ENCODE peak calls at places on chromosomes 11 and 22, in five cellular contexts. One of them, this sample, is unnamed.

GRCh38 chr11:80816454-80816847 is 1375.6 kb upstream of the TENM4 start:
- DNase-seq in IMR-90: no peak
- DNase-seq in H9: no peak
- DNase-seq in neuronal stem cell: no peak
- DNase-seq in mesendoderm: no peak
- DNase-seq in this sample: no peak

GRCh38 chr11:112719736-112720525 is 241.3 kb upstream of the NCAM1 start:
- DNase-seq in IMR-90: no peak
- DNase-seq in H9: no peak
- DNase-seq in neuronal stem cell: no peak
- DNase-seq in mesendoderm: no peak
- DNase-seq in this sample: no peak

GRCh38 chr11:13053255-13053917 is 44.3 kb downstream of the RASSF10 start:
- DNase-seq in IMR-90: no peak
- DNase-seq in H9: no peak
- DNase-seq in neuronal stem cell: no peak
- DNase-seq in mesendoderm: peak; percentile 23
- DNase-seq in this sample: no peak

GRCh38 chr11:26862801-26863200 is 131.1 kb upstream of the FIBIN start:
- DNase-seq in IMR-90: no peak
- DNase-seq in H9: no peak
- DNase-seq in neuronal stem cell: no peak
- DNase-seq in mesendoderm: no peak
- DNase-seq in this sample: no peak

GRCh38 chr22:39839917-39840510 is 53.5 kb downstream of the ENTHD1 start:
- DNase-seq in IMR-90: no peak
- DNase-seq in H9: no peak
- DNase-seq in neuronal stem cell: no peak
- DNase-seq in mesendoderm: no peak
- DNase-seq in this sample: no peak

GRCh38 chr22:19975707-19976035 is 34.1 kb upstream of the TXNRD2 start:
- DNase-seq in IMR-90: no peak
- DNase-seq in H9: no peak
- DNase-seq in neuronal stem cell: no peak
- DNase-seq in mesendoderm: no peak
- DNase-seq in this sample: no peak

GRCh38 chr11:131663403-131664200 is 293.2 kb downstream of the NTM start:
- DNase-seq in IMR-90: no peak
- DNase-seq in H9: no peak
- DNase-seq in neuronal stem cell: no peak
- DNase-seq in mesendoderm: no peak
- DNase-seq in this sample: no peak

GRCh38 chr11:96314326-96315050 is 28.5 kb downstream of the MAML2 start:
- DNase-seq in IMR-90: peak; percentile 72
- DNase-seq in H9: no peak
- DNase-seq in neuronal stem cell: no peak
- DNase-seq in mesendoderm: no peak
- DNase-seq in this sample: peak; percentile 65

GRCh38 chr11:132367293-132367692 is 996.9 kb downstream of the NTM start:
- DNase-seq in IMR-90: no peak
- DNase-seq in H9: no peak
- DNase-seq in neuronal stem cell: no peak
- DNase-seq in mesendoderm: no peak
- DNase-seq in this sample: no peak

GRCh38 chr11:134063096-134063495 is 5.8 kb upstream of the JAM3 start:
- DNase-seq in IMR-90: no peak
- DNase-seq in H9: no peak
- DNase-seq in neuronal stem cell: no peak
- DNase-seq in mesendoderm: no peak
- DNase-seq in this sample: no peak

DNA sequence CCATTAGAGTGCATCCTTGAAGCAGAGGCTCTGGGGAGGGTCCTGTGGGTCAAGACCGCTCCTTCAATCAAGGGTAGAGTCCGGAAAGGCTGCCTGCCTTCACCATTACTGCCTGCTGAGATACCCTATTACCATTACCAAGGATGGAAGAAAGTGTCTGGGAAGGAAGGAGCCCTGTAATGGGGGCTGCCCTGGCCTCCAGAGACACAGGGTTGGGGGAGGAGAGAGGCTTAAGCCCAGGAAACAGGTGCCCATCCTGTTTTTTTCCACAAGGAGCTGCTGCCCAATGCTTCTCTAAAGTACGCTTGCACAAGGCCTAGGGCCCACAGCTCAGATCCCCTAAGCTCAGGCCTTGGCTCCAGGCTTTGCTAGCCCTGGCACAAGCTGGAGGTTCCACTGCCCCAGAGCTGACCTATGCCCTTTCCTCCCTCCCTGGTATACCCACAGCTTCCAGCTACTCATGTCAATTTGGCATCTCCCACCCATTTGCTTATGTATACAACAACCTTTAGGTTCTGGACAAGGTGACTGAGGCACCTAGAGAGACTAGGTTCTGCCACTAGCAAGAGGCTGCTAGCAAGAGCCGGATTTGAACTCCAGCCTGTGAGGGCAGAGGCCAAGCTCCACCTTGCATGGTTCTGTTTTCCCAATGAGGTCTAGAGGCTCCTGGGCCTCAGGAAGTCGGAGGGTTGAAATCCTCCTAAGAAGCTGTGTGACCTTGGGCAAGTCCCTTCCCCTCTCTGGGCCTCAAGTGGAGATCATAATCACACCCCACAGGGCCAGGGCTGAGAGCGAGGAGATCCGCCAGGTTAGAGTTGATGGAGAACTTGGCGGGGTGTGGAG is 1.5 kb upstream of the PLCB3 start:
- DNase-seq in IMR-90: no peak
- DNase-seq in H9: peak; percentile 82
- DNase-seq in neuronal stem cell: no peak
- DNase-seq in mesendoderm: no peak
- DNase-seq in this sample: no peak
- H3K18ac ChIP-seq in IMR-90: no peak overlapping the region
- H3K18ac ChIP-seq in H9: no peak overlapping the region
- H3K18ac ChIP-seq in neuronal stem cell: no peak overlapping the region
- H3K18ac ChIP-seq in mesendoderm: no peak overlapping the region
- H3K18ac ChIP-seq in this sample: no peak overlapping the region

DNA sequence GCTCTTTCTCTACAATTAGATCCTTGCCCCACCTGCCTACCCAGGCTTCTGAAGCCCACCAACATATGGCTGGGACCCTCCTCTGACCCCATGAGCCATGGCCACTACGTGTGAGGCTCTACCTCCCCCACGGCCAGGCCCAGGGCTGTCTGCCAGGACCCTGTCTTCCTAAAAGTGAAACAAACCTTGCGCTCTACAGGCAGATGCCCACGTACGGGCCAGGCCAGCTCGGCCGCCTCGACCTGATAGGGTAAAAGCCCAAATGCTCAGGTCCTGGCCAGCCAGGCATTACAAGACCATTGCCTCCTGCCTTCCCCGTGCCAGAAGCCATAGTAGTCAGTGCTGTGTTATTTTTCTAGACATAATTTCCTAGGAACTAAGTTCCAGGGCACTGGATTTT is 1496.4 kb downstream of the BRD1 start:
- DNase-seq in IMR-90: no peak
- DNase-seq in H9: no peak
- DNase-seq in neuronal stem cell: no peak
- DNase-seq in mesendoderm: no peak
- DNase-seq in this sample: no peak
- H2BK15ac ChIP-seq in IMR-90: no peak overlapping the region
- H2BK15ac ChIP-seq in H9: no peak overlapping the region
- H2BK15ac ChIP-seq in neuronal stem cell: no peak overlapping the region
- H2BK15ac ChIP-seq in mesendoderm: no peak overlapping the region
- H2BK15ac ChIP-seq in this sample: no peak overlapping the region

DNA sequence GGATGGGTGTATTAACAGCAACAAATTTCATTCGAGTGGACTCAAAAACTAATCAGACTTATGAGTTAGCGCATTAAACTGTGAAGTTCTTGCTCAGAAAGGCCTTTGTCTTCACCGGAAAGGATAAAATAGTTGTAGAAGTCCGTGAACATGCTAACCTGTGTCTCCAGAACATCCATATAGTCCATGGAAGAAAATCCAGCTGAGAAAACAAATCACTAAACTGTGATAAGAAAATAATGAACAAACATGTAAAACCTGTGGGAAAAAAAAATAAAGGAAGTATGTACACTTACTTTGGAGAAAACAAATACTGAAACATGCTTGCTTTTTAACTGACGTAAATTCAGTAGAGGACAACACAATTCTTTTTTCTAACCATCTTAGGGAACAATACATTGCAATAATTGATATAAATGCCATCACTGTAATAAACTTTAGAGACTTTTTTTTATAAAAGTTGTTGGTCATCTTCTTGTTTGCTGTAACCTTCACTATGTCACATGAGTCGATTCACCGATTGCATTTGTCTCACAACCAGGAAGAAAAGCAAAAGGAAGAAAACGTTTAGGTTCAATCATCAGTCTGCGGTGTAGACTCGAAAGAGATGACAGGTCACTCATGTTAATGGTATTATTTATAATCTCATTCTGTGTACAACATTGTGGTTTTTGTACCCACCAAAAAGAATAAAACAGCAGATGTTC is 41.9 kb downstream of the MSANTD4 start:
- DNase-seq in IMR-90: no peak
- DNase-seq in H9: no peak
- DNase-seq in neuronal stem cell: no peak
- DNase-seq in mesendoderm: no peak
- DNase-seq in this sample: no peak
- H3K18ac ChIP-seq in IMR-90: no peak overlapping the region
- H3K18ac ChIP-seq in H9: no peak overlapping the region
- H3K18ac ChIP-seq in neuronal stem cell: no peak overlapping the region
- H3K18ac ChIP-seq in mesendoderm: no peak overlapping the region
- H3K18ac ChIP-seq in this sample: no peak overlapping the region

GRCh38 chr11:119361961-119362725 is 15.6 kb upstream of the MFRP start:
- DNase-seq in IMR-90: no peak
- DNase-seq in H9: no peak
- DNase-seq in neuronal stem cell: no peak
- DNase-seq in mesendoderm: no peak
- DNase-seq in this sample: peak; percentile 35
- H2BK15ac ChIP-seq in IMR-90: no peak overlapping the region
- H2BK15ac ChIP-seq in H9: no peak overlapping the region
- H2BK15ac ChIP-seq in neuronal stem cell: no peak overlapping the region
- H2BK15ac ChIP-seq in mesendoderm: no peak overlapping the region
- H2BK15ac ChIP-seq in this sample: no peak overlapping the region

DNA sequence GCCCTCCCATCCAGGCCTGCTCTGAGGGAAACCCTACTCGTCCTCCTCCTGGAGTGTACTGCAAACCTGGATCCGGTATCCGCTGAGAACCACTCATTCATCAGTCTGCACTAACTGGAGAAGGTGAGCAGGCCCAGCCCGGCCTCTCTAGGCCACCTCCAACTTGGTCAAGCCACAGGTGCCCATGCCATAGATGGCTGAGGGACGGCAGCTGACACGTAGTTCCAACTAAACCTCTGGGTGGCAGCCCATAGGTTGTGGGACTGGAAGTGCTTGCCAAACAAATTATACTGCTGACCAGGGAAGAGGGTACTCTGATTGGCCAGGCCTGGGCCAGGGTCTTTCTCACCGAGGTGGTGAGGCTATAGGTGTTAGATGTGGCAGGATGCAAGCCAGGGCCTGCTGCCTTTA is 5.9 kb downstream of the KCNQ1OT1 start:
- DNase-seq in IMR-90: no peak
- DNase-seq in H9: peak; percentile 71
- DNase-seq in neuronal stem cell: no peak
- DNase-seq in mesendoderm: peak; percentile 67
- DNase-seq in this sample: no peak
- H3K18ac ChIP-seq in IMR-90: no peak overlapping the region
- H3K18ac ChIP-seq in H9: peak overlapping the region; percentile 59
- H3K18ac ChIP-seq in neuronal stem cell: no peak overlapping the region
- H3K18ac ChIP-seq in mesendoderm: no peak overlapping the region
- H3K18ac ChIP-seq in this sample: no peak overlapping the region

DNA sequence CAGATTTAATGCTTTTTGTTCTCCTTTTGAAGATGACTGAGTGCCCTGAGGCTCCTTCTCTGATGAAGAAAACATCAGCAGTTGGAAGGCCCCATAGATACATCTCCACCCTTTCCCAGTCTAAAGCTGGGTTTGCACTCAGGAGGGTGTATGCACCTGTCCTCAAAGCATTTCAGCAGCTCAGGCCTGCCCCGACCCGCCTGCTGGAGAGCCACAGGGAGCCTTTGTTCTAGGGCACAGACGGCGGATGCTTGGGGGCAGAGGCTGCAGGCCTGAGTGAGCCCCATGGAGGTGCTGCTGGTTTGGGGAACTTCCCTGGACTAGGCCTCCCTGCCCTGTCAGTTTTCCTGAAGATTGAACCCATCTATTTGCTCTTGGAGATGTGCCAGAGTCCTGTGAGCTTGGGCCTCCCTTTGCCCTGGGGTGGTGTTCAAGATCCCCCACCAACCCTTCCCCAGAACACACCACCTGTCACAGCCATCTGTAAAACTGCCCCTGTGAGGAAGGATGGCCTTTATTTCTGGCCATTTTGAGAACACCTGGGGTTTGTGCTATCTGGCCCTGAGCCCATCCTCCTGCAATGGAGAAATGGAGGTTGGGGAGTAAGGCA is 160.0 kb downstream of the NAV2 start:
- DNase-seq in IMR-90: no peak
- DNase-seq in H9: peak; percentile 78
- DNase-seq in neuronal stem cell: no peak
- DNase-seq in mesendoderm: no peak
- DNase-seq in this sample: no peak
- H2BK15ac ChIP-seq in IMR-90: no peak overlapping the region
- H2BK15ac ChIP-seq in H9: no peak overlapping the region
- H2BK15ac ChIP-seq in neuronal stem cell: no peak overlapping the region
- H2BK15ac ChIP-seq in mesendoderm: no peak overlapping the region
- H2BK15ac ChIP-seq in this sample: no peak overlapping the region

GRCh38 chr11:102451041-102451692 is 1.4 kb downstream of the TMEM123 start:
- DNase-seq in IMR-90: no peak
- DNase-seq in H9: no peak
- DNase-seq in neuronal stem cell: no peak
- DNase-seq in mesendoderm: no peak
- DNase-seq in this sample: no peak

GRCh38 chr11:102453286-102453797 is 777 bp upstream of the TMEM123 start:
- DNase-seq in IMR-90: no peak
- DNase-seq in H9: peak; percentile 38
- DNase-seq in neuronal stem cell: no peak
- DNase-seq in mesendoderm: no peak
- DNase-seq in this sample: no peak

GRCh38 chr11:102451693-102452460 is 688 bp downstream of the TMEM123 start:
- DNase-seq in IMR-90: peak; percentile 28
- DNase-seq in H9: peak; percentile 56
- DNase-seq in neuronal stem cell: peak; percentile 40
- DNase-seq in mesendoderm: peak; percentile 74
- DNase-seq in this sample: peak; percentile 74

GRCh38 chr11:102453921-102454320 is 1.4 kb upstream of the TMEM123 start:
- DNase-seq in IMR-90: no peak
- DNase-seq in H9: no peak
- DNase-seq in neuronal stem cell: no peak
- DNase-seq in mesendoderm: no peak
- DNase-seq in this sample: no peak

GRCh38 chr11:102452461-102453285 is at the start of gene TMEM123:
- DNase-seq in IMR-90: peak; percentile 58
- DNase-seq in H9: peak; percentile 78
- DNase-seq in neuronal stem cell: peak; percentile 73
- DNase-seq in mesendoderm: peak; percentile 87
- DNase-seq in this sample: peak; percentile 75
- H3K18ac ChIP-seq in IMR-90: peak within 1 kb of the TSS; percentile 95
- H3K18ac ChIP-seq in H9: peak within 1 kb of the TSS; percentile 90
- H3K18ac ChIP-seq in neuronal stem cell: peak within 1 kb of the TSS; percentile 99
- H3K18ac ChIP-seq in mesendoderm: peak within 1 kb of the TSS; percentile 78
- H3K18ac ChIP-seq in this sample: peak within 1 kb of the TSS; percentile 99

This sample was measured in mesenchymal stem cell.